ENCODE peak calls at places on chromosomes 1 and 21, in nine cellular contexts. N, B, S, X, R, Q, V, T and L are unnamed samples.

GRCh38 chr1:15797614-15798390 is 9.6 kb downstream of the UQCRHL start:
- DNase-seq in X (no peak), T (no peak), B (no peak), R (no peak), S (no peak), N (no peak), Q (peak; percentile 69), V (peak; percentile 53), L (no peak)

GRCh38 chr1:224782601-224783000 is 146.9 kb upstream of the DNAH14 start:
- DNase-seq in B (no peak), R (no peak), Q (no peak), X (no peak), N (no peak), T (no peak), V (no peak), S (no peak), L (no peak)

GRCh38 chr1:206924549-206925115 is 2.9 kb upstream of the FCMR start:
- DNase-seq in S (no peak), Q (no peak), N (no peak), X (no peak), T (no peak), B (no peak), R (no peak), V (no peak), L (no peak)

GRCh38 chr1:8910914-8911313 is 32.4 kb upstream of the ENO1 start:
- DNase-seq in X (no peak), B (no peak), R (no peak), T (no peak), V (peak; percentile 42), N (no peak), Q (no peak), S (no peak), L (no peak)

GRCh38 chr21:29372063-29372802 is 73.5 kb downstream of the BACH1 start:
- DNase-seq in X (no peak), T (peak; percentile 81), S (peak; percentile 78), Q (peak; percentile 58), V (peak; percentile 75), N (peak; percentile 85), B (no peak), R (no peak), L (peak; percentile 21)

GRCh38 chr1:15096293-15096692 is 57.3 kb upstream of the TMEM51 start:
- DNase-seq in Q (no peak), V (no peak), X (no peak), T (no peak), S (no peak), N (no peak), B (no peak), R (no peak), L (no peak)

GRCh38 chr1:171344473-171344820 is 30.5 kb downstream of the FMO4 start:
- DNase-seq in S (no peak), B (no peak), V (no peak), T (no peak), N (peak; percentile 36), X (no peak), R (no peak), Q (peak; percentile 40), L (no peak)

GRCh38 chr1:207619833-207620572 is 24.9 kb upstream of the CR1L start:
- DNase-seq in N (peak; percentile 73), V (peak; percentile 31), X (no peak), T (peak; percentile 73), R (no peak), S (peak; percentile 19), Q (peak; percentile 14), B (no peak), L (no peak)

GRCh38 chr21:44296103-44296519 is 3.7 kb upstream of the PFKL start:
- DNase-seq in S (no peak), R (no peak), Q (no peak), V (no peak), N (no peak), T (no peak), X (no peak), B (peak; percentile 65), L (no peak)
- H3K4me1 ChIP-seq in S (peaks cover 26% of the 10 kb centered on the region), R (peaks cover 18% of the 10 kb centered on the region), Q (peaks cover 21% of the 10 kb centered on the region), V (peaks cover 3% of the 10 kb centered on the region), N (peaks cover 10% of the 10 kb centered on the region), T (peaks cover 8% of the 10 kb centered on the region), X (peaks cover 21% of the 10 kb centered on the region), B (peaks cover 4% of the 10 kb centered on the region), L (peaks cover 12% of the 10 kb centered on the region)

GRCh38 chr1:183522104-183522503 is 49.8 kb downstream of the SMG7 start:
- DNase-seq in X (no peak), R (no peak), N (no peak), V (no peak), S (no peak), Q (no peak), B (no peak), T (no peak), L (no peak)

GRCh38 chr1:183517401-183517800 is 45.1 kb downstream of the SMG7 start:
- DNase-seq in V (no peak), S (no peak), R (no peak), T (no peak), Q (no peak), N (no peak), B (no peak), X (no peak), L (no peak)

GRCh38 chr1:183515002-183515689 is 42.8 kb downstream of the SMG7 start:
- DNase-seq in V (peak; percentile 80), T (no peak), S (no peak), N (peak; percentile 16), Q (no peak), R (no peak), B (no peak), X (no peak), L (no peak)

GRCh38 chr1:183516725-183517124 is 44.4 kb downstream of the SMG7 start:
- DNase-seq in X (no peak), R (no peak), S (no peak), B (no peak), Q (no peak), V (no peak), N (peak; percentile 7), T (no peak), L (no peak)

DNA sequence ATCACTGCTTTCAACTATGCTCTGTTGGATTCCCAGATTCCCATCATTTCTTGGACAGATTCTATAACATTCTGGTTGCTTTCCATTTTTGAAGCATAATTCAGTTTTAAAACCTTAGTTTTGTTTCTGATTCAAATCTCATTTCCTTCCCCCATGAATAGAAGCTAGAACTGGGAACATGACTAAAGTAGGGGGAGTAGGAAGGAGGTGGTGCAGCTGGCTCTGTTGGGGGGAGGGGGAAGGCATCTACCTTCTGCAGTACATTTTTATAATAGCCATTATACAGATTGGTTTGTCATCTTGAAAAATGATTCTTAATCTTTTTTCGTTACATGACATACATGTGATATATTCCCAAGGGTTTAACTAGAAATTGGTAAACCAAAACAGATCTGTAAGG is 48.1 kb downstream of the SMG7 start:
- DNase-seq in X (no peak), T (no peak), S (no peak), R (no peak), Q (no peak), V (no peak), N (no peak), B (no peak), L (no peak)
- H3K27ac ChIP-seq in X (no peak overlapping the region), T (no peak overlapping the region), S (no peak overlapping the region), R (no peak overlapping the region), Q (no peak overlapping the region), V (no peak overlapping the region), N (no peak overlapping the region), B (no peak overlapping the region), L (no peak overlapping the region)

DNA sequence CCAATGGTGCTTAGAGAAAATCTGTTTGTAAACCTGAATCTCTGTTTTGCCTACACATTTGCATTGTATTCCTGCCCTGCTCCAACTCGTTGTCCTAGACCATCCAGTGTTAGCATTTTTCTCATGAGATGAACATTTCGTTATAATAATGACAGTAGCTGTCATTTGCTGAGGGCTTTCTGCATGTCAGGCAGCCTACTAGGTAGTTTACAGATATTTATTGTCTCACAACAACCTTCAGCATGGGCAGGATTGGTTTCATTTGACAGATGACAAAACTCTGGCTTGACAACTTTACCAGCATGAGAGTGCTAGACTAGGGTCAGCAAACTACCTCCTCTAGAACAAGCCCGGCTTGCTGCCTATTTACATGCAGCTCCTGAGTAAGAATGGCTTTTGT is 10.1 kb downstream of the ST6GALNAC3 start:
- DNase-seq in V (no peak), Q (no peak), X (no peak), T (no peak), N (no peak), B (no peak), R (no peak), S (no peak), L (no peak)
- H3K4me1 ChIP-seq in V (no peaks in the 10 kb centered on the region), Q (no peaks in the 10 kb centered on the region), X (no peaks in the 10 kb centered on the region), T (peaks cover 29% of the 10 kb centered on the region), N (peaks cover 40% of the 10 kb centered on the region), B (no peaks in the 10 kb centered on the region), R (no peaks in the 10 kb centered on the region), S (no peaks in the 10 kb centered on the region), L (no peaks in the 10 kb centered on the region)

GRCh38 chr1:2330035-2330434 is 61.3 kb downstream of the MORN1 start:
- DNase-seq in Q (no peak), S (no peak), N (no peak), T (no peak), X (no peak), B (no peak), R (no peak), V (peak; percentile 37), L (no peak)
- H3K27ac ChIP-seq in Q (no peak overlapping the region), S (no peak overlapping the region), N (peak overlapping the region; percentile 93), T (no peak overlapping the region), X (no peak overlapping the region), B (no peak overlapping the region), R (no peak overlapping the region), V (peak overlapping the region; percentile 67), L (peak overlapping the region; percentile 33)

GRCh38 chr1:27102707-27103468 is 52.0 kb downstream of the SLC9A1 start:
- DNase-seq in B (peak; percentile 90), V (peak; percentile 28), X (peak; percentile 90), N (peak; percentile 82), Q (peak; percentile 83), T (peak; percentile 84), R (peak; percentile 86), S (peak; percentile 86), L (no peak)

GRCh38 chr1:27101696-27102095 is 53.2 kb downstream of the SLC9A1 start:
- DNase-seq in R (no peak), Q (no peak), B (peak; percentile 71), T (no peak), N (no peak), V (no peak), S (no peak), X (peak; percentile 81), L (no peak)

GRCh38 chr1:27105018-27105417 is 49.9 kb downstream of the SLC9A1 start:
- DNase-seq in V (no peak), B (no peak), Q (no peak), S (no peak), N (no peak), X (no peak), T (no peak), R (no peak), L (no peak)

GRCh38 chr1:27102134-27102706 is 52.7 kb downstream of the SLC9A1 start:
- DNase-seq in R (no peak), V (no peak), X (peak; percentile 77), T (no peak), S (no peak), Q (no peak), N (no peak), B (peak; percentile 74), L (no peak)

DNA sequence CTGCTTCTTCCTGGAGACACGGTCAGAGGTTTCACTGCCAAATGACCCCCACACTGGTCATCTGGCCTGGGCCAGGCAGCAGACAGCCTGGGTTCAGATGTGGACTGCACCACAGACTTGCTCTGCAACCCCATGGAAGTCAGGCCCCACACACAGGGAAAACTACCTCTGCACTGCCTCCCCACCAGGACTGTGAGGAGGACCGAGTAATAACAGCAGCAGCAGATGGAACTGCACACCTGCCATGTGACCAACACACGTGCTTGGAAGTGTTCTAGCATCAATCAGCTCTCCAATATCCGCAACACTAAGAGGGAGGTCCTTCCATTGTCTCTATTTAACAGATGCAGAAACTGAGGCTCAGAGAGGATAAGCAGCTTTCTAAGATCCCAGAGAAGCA is 51.4 kb downstream of the SLC9A1 start:
- DNase-seq in R (no peak), B (no peak), S (no peak), N (no peak), Q (no peak), V (no peak), X (no peak), T (no peak), L (no peak)
- H3K4me1 ChIP-seq in R (no peaks in the 10 kb centered on the region), B (no peaks in the 10 kb centered on the region), S (peaks cover 20% of the 10 kb centered on the region), N (peaks cover 22% of the 10 kb centered on the region), Q (no peaks in the 10 kb centered on the region), V (peaks cover 19% of the 10 kb centered on the region), X (peaks cover 3% of the 10 kb centered on the region), T (peaks cover 18% of the 10 kb centered on the region), L (peaks cover 19% of the 10 kb centered on the region)